ENCODE peak calls at places on chromosomes 7 and 10, in nine cellular contexts. L is transverse colon; O is C1 segment of cervical spinal cord; D is NCI-H2107; K is choroid plexus epithelial cell; P is effector CD8-positive, alpha-beta T cell; S is AG20443; M is caudate nucleus; G is stimulated activated CD4-positive, alpha-beta T cell treated with anti-CD3 and anti-CD28 coated beads, Interleukin-4, amount 100 ng/mL, for 4 hours. T is an unnamed sample.

GRCh38 chr10:126439947-126440346 is 51.7 kb upstream of the ADAM12 start:
- DNase-seq in O (no peak), P (no peak), K (no peak), G (no peak), M (no peak), L (no peak), S (no peak), D (no peak), T (no peak)

GRCh38 chr10:101043356-101043707 is 12.3 kb downstream of the SFXN3 start:
- DNase-seq in D (no peak), L (no peak), S (peak; percentile 28), P (no peak), G (no peak), M (no peak), O (no peak), K (no peak), T (no peak)

GRCh38 chr7:31788445-31788844 is 101.4 kb downstream of the PPP1R17 start:
- DNase-seq in L (no peak), P (no peak), G (no peak), D (no peak), K (no peak), S (no peak), O (no peak), M (no peak), T (no peak)

GRCh38 chr10:26881600-26882331 is 21.0 kb upstream of the ABI1 start:
- DNase-seq in P (no peak), G (no peak), K (peak; percentile 87), D (peak; percentile 3), M (no peak), L (no peak), S (peak; percentile 69), O (no peak), T (peak; percentile 77)

GRCh38 chr7:118872568-118872967 is 648.1 kb downstream of the ANKRD7 start:
- DNase-seq in O (no peak), P (no peak), G (no peak), K (no peak), L (no peak), D (no peak), M (no peak), S (no peak), T (no peak)

GRCh38 chr7:12323415-12323814 is 80.2 kb downstream of the VWDE start:
- DNase-seq in P (no peak), S (no peak), G (no peak), L (no peak), O (no peak), D (no peak), M (no peak), K (no peak), T (no peak)

GRCh38 chr10:29057712-29058426 is 231.0 kb upstream of the LYZL1 start:
- DNase-seq in G (no peak), O (no peak), L (no peak), M (no peak), P (no peak), D (no peak), S (peak; percentile 20), K (peak; percentile 38), T (no peak)

GRCh38 chr7:16071246-16071857 is 350.0 kb downstream of the CRPPA start:
- DNase-seq in P (no peak), S (peak; percentile 59), G (no peak), D (peak; percentile 64), O (no peak), K (peak; percentile 82), L (peak; percentile 10), M (no peak), T (peak; percentile 69)

GRCh38 chr10:101121661-101122045 is 9.4 kb upstream of the TLX1 start:
- DNase-seq in K (no peak), M (no peak), D (no peak), L (no peak), G (no peak), S (no peak), P (no peak), O (no peak), T (no peak)

GRCh38 chr10:43671659-43672555 is 23.2 kb upstream of the ZNF32 start:
- DNase-seq in K (peak; percentile 76), D (no peak), L (peak; percentile 30), O (no peak), M (peak; percentile 12), P (peak; percentile 5), G (peak; percentile 15), S (peak; percentile 82), T (peak; percentile 67)

GRCh38 chr7:106056513-106057203 is 55.5 kb downstream of the SYPL1 start:
- DNase-seq in G (peak; percentile 61), O (peak; percentile 62), S (peak; percentile 88), L (peak; percentile 77), M (peak; percentile 54), D (peak; percentile 50), P (peak; percentile 49), K (peak; percentile 86), T (peak; percentile 73)

GRCh38 chr7:129495987-129496386 is 6.3 kb upstream of the SMKR1 start:
- DNase-seq in D (no peak), M (no peak), P (no peak), O (no peak), K (no peak), L (no peak), S (no peak), G (no peak), T (no peak)

GRCh38 chr7:475951-476441 is 43.6 kb downstream of the PDGFA start:
- DNase-seq in D (no peak), G (no peak), M (no peak), K (no peak), S (no peak), L (no peak), P (no peak), O (no peak), T (no peak)

GRCh38 chr10:114181971-114182370 is 2.8 kb downstream of the TDRD1 start:
- DNase-seq in P (no peak), S (no peak), O (no peak), M (no peak), L (peak; percentile 48), K (no peak), G (no peak), D (no peak), T (no peak)

GRCh38 chr10:42598249-42598873 is 40.0 kb downstream of the ZNF33B start:
- DNase-seq in S (no peak), O (no peak), P (no peak), M (no peak), G (no peak), L (no peak), K (peak; percentile 4), D (no peak), T (no peak)

GRCh38 chr7:130853503-130854279 is 119.7 kb upstream of the KLF14 start:
- DNase-seq in P (no peak), L (no peak), M (no peak), D (no peak), K (no peak), O (no peak), S (peak; percentile 51), G (no peak), T (peak; percentile 71)

GRCh38 chr7:159024280-159024951 is 120.3 kb downstream of the VIPR2 start:
- DNase-seq in M (no peak), L (peak; percentile 3), D (no peak), S (no peak), K (no peak), O (no peak), G (no peak), P (no peak), T (no peak)